ENCODE peak calls at places on chromosomes 16 and 17, in five cellular contexts. One of them, this sample, is unnamed.

GRCh38 chr17:66000216-66000615 is 191.7 kb downstream of the CEP112 start:
- DNase-seq in fibroblast of lung: no peak
- DNase-seq in activated gamma-delta T cell treated with anti-CD3 and anti-CD28 coated beads, Interleukin-2, amount 50 U/mL, for 16 hours: no peak
- DNase-seq in left colon: no peak
- DNase-seq in activated T-cell treated with anti-CD3 and anti-CD28 coated beads for 1 hour: no peak
- DNase-seq in this sample: no peak

GRCh38 chr17:7560172-7561027 is 1.3 kb upstream of the SENP3 start:
- DNase-seq in activated T-cell treated with anti-CD3 and anti-CD28 coated beads for 1 hour: no peak
- DNase-seq in left colon: peak
- DNase-seq in fibroblast of lung: peak
- DNase-seq in activated gamma-delta T cell treated with anti-CD3 and anti-CD28 coated beads, Interleukin-2, amount 50 U/mL, for 16 hours: peak
- DNase-seq in this sample: no peak

GRCh38 chr17:28498652-28499365 is 7.3 kb upstream of the FOXN1 start:
- DNase-seq in fibroblast of lung: no peak
- DNase-seq in activated T-cell treated with anti-CD3 and anti-CD28 coated beads for 1 hour: no peak
- DNase-seq in left colon: no peak
- DNase-seq in activated gamma-delta T cell treated with anti-CD3 and anti-CD28 coated beads, Interleukin-2, amount 50 U/mL, for 16 hours: no peak
- DNase-seq in this sample: no peak

GRCh38 chr17:17959520-17960361 is 12.5 kb downstream of the TOM1L2 start:
- DNase-seq in activated T-cell treated with anti-CD3 and anti-CD28 coated beads for 1 hour: no peak
- DNase-seq in fibroblast of lung: peak
- DNase-seq in left colon: no peak
- DNase-seq in activated gamma-delta T cell treated with anti-CD3 and anti-CD28 coated beads, Interleukin-2, amount 50 U/mL, for 16 hours: no peak
- DNase-seq in this sample: no peak

GRCh38 chr16:53429221-53429943 is 4.9 kb upstream of the RBL2 start:
- DNase-seq in activated T-cell treated with anti-CD3 and anti-CD28 coated beads for 1 hour: no peak
- DNase-seq in left colon: peak
- DNase-seq in fibroblast of lung: peak
- DNase-seq in activated gamma-delta T cell treated with anti-CD3 and anti-CD28 coated beads, Interleukin-2, amount 50 U/mL, for 16 hours: no peak
- DNase-seq in this sample: no peak

GRCh38 chr17:9234404-9234945 is 213.2 kb downstream of the NTN1 start:
- DNase-seq in activated T-cell treated with anti-CD3 and anti-CD28 coated beads for 1 hour: no peak
- DNase-seq in fibroblast of lung: no peak
- DNase-seq in left colon: no peak
- DNase-seq in activated gamma-delta T cell treated with anti-CD3 and anti-CD28 coated beads, Interleukin-2, amount 50 U/mL, for 16 hours: no peak
- DNase-seq in this sample: no peak

GRCh38 chr17:68184816-68185436 is 62.9 kb upstream of the AMZ2 start:
- DNase-seq in fibroblast of lung: no peak
- DNase-seq in activated T-cell treated with anti-CD3 and anti-CD28 coated beads for 1 hour: peak
- DNase-seq in activated gamma-delta T cell treated with anti-CD3 and anti-CD28 coated beads, Interleukin-2, amount 50 U/mL, for 16 hours: peak
- DNase-seq in left colon: no peak
- DNase-seq in this sample: no peak

GRCh38 chr16:4293822-4294457 is 21.1 kb upstream of the TFAP4 start:
- DNase-seq in left colon: no peak
- DNase-seq in activated T-cell treated with anti-CD3 and anti-CD28 coated beads for 1 hour: no peak
- DNase-seq in fibroblast of lung: peak
- DNase-seq in activated gamma-delta T cell treated with anti-CD3 and anti-CD28 coated beads, Interleukin-2, amount 50 U/mL, for 16 hours: no peak
- DNase-seq in this sample: no peak

GRCh38 chr17:78344666-78345065 is 15.2 kb downstream of the SOCS3 start:
- DNase-seq in activated gamma-delta T cell treated with anti-CD3 and anti-CD28 coated beads, Interleukin-2, amount 50 U/mL, for 16 hours: no peak
- DNase-seq in activated T-cell treated with anti-CD3 and anti-CD28 coated beads for 1 hour: no peak
- DNase-seq in fibroblast of lung: no peak
- DNase-seq in left colon: no peak
- DNase-seq in this sample: no peak

GRCh38 chr16:55047903-55048497 is 117.3 kb downstream of the IRX5 start:
- DNase-seq in left colon: no peak
- DNase-seq in activated T-cell treated with anti-CD3 and anti-CD28 coated beads for 1 hour: no peak
- DNase-seq in fibroblast of lung: no peak
- DNase-seq in activated gamma-delta T cell treated with anti-CD3 and anti-CD28 coated beads, Interleukin-2, amount 50 U/mL, for 16 hours: no peak
- DNase-seq in this sample: no peak

GRCh38 chr16:86939609-86940008 is 361.3 kb downstream of the FOXL1 start:
- DNase-seq in fibroblast of lung: no peak
- DNase-seq in activated T-cell treated with anti-CD3 and anti-CD28 coated beads for 1 hour: no peak
- DNase-seq in left colon: no peak
- DNase-seq in activated gamma-delta T cell treated with anti-CD3 and anti-CD28 coated beads, Interleukin-2, amount 50 U/mL, for 16 hours: no peak
- DNase-seq in this sample: no peak

GRCh38 chr17:39676198-39676819 is 8.1 kb downstream of the PNMT start:
- DNase-seq in activated gamma-delta T cell treated with anti-CD3 and anti-CD28 coated beads, Interleukin-2, amount 50 U/mL, for 16 hours: peak
- DNase-seq in left colon: peak
- DNase-seq in fibroblast of lung: no peak
- DNase-seq in activated T-cell treated with anti-CD3 and anti-CD28 coated beads for 1 hour: no peak
- DNase-seq in this sample: no peak

GRCh38 chr17:83064732-83065659 is 14.4 kb upstream of the METRNL start:
- DNase-seq in fibroblast of lung: no peak
- DNase-seq in activated gamma-delta T cell treated with anti-CD3 and anti-CD28 coated beads, Interleukin-2, amount 50 U/mL, for 16 hours: no peak
- DNase-seq in activated T-cell treated with anti-CD3 and anti-CD28 coated beads for 1 hour: no peak
- DNase-seq in left colon: peak
- DNase-seq in this sample: no peak

GRCh38 chr17:32516450-32516849 is 29.7 kb downstream of the CDK5R1 start:
- DNase-seq in left colon: no peak
- DNase-seq in activated T-cell treated with anti-CD3 and anti-CD28 coated beads for 1 hour: no peak
- DNase-seq in activated gamma-delta T cell treated with anti-CD3 and anti-CD28 coated beads, Interleukin-2, amount 50 U/mL, for 16 hours: no peak
- DNase-seq in fibroblast of lung: no peak
- DNase-seq in this sample: no peak

GRCh38 chr17:44086364-44087311 is 16.1 kb downstream of the G6PC3 start:
- DNase-seq in fibroblast of lung: peak
- DNase-seq in activated T-cell treated with anti-CD3 and anti-CD28 coated beads for 1 hour: peak
- DNase-seq in left colon: no peak
- DNase-seq in activated gamma-delta T cell treated with anti-CD3 and anti-CD28 coated beads, Interleukin-2, amount 50 U/mL, for 16 hours: peak
- DNase-seq in this sample: peak

GRCh38 chr16:13062219-13062618 is 160.8 kb downstream of the SHISA9 start:
- DNase-seq in left colon: no peak
- DNase-seq in fibroblast of lung: no peak
- DNase-seq in activated gamma-delta T cell treated with anti-CD3 and anti-CD28 coated beads, Interleukin-2, amount 50 U/mL, for 16 hours: no peak
- DNase-seq in activated T-cell treated with anti-CD3 and anti-CD28 coated beads for 1 hour: no peak
- DNase-seq in this sample: no peak

GRCh38 chr16:89701425-89702406 is at the start of gene SPATA2L:
- DNase-seq in fibroblast of lung: peak
- DNase-seq in left colon: peak
- DNase-seq in activated T-cell treated with anti-CD3 and anti-CD28 coated beads for 1 hour: peak
- DNase-seq in activated gamma-delta T cell treated with anti-CD3 and anti-CD28 coated beads, Interleukin-2, amount 50 U/mL, for 16 hours: peak
- DNase-seq in this sample: peak

GRCh38 chr16:86308514-86308913 is 201.8 kb upstream of the FOXF1 start:
- DNase-seq in activated gamma-delta T cell treated with anti-CD3 and anti-CD28 coated beads, Interleukin-2, amount 50 U/mL, for 16 hours: no peak
- DNase-seq in activated T-cell treated with anti-CD3 and anti-CD28 coated beads for 1 hour: no peak
- DNase-seq in left colon: no peak
- DNase-seq in fibroblast of lung: no peak
- DNase-seq in this sample: no peak

GRCh38 chr17:42178817-42179216 is 2.1 kb downstream of the KCNH4 start:
- DNase-seq in activated T-cell treated with anti-CD3 and anti-CD28 coated beads for 1 hour: no peak
- DNase-seq in fibroblast of lung: no peak
- DNase-seq in left colon: no peak
- DNase-seq in activated gamma-delta T cell treated with anti-CD3 and anti-CD28 coated beads, Interleukin-2, amount 50 U/mL, for 16 hours: no peak
- DNase-seq in this sample: no peak

GRCh38 chr16:82082543-82083244 is 47.6 kb downstream of the HSD17B2 start:
- DNase-seq in activated T-cell treated with anti-CD3 and anti-CD28 coated beads for 1 hour: no peak
- DNase-seq in activated gamma-delta T cell treated with anti-CD3 and anti-CD28 coated beads, Interleukin-2, amount 50 U/mL, for 16 hours: no peak
- DNase-seq in left colon: no peak
- DNase-seq in fibroblast of lung: peak
- DNase-seq in this sample: no peak

This sample was measured in activated naive CD8-positive, alpha-beta T cell treated with anti-CD3 and anti-CD28 coated beads, Interleukin-2, amount 50 U/mL, for 16 hours.